ENCODE peak calls at places on chromosomes 2 and 18, in seven cellular contexts. Q is MCF 10A, E is H1, F is fibroblast of mammary gland, M is adrenal gland, Y is GM13977, K is AG04450. L is an unnamed sample.

GRCh38 chr2:170816499-170817246 is at the start of gene GAD1:
- DNase-seq in Q (peak; percentile 86), E (peak; percentile 79), F (peak; percentile 45), M (peak; percentile 74), Y (peak; percentile 80), K (no peak), L (peak; percentile 81)

GRCh38 chr2:65159261-65159660 is 29.4 kb upstream of the RAB1A start:
- DNase-seq in Q (no peak), E (no peak), F (no peak), M (peak; percentile 17), Y (no peak), K (no peak), L (no peak)

GRCh38 chr18:55376387-55376786 is 211.6 kb downstream of the TCF4 start:
- DNase-seq in Q (no peak), E (no peak), F (no peak), M (no peak), Y (peak; percentile 29), K (no peak), L (peak; percentile 42)

GRCh38 chr2:16722677-16723076 is 57.0 kb upstream of the CYRIA start:
- DNase-seq in Q (no peak), E (peak; percentile 64), F (no peak), M (no peak), Y (no peak), K (no peak), L (no peak)

GRCh38 chr2:222268311-222268980 is 30.4 kb downstream of the PAX3 start:
- DNase-seq in Q (no peak), E (no peak), F (no peak), M (no peak), Y (no peak), K (no peak), L (no peak)

GRCh38 chr2:119683717-119684443 is 4.9 kb downstream of the TMEM177 start:
- DNase-seq in Q (no peak), E (no peak), F (peak; percentile 86), M (peak; percentile 74), Y (no peak), K (no peak), L (no peak)

GRCh38 chr2:158043181-158043948 is 58.3 kb upstream of the UPP2 start:
- DNase-seq in Q (peak; percentile 47), E (no peak), F (no peak), M (no peak), Y (no peak), K (no peak), L (no peak)

GRCh38 chr2:174350018-174350417 is 15.3 kb downstream of the SP9 start:
- DNase-seq in Q (peak; percentile 34), E (no peak), F (no peak), M (no peak), Y (peak; percentile 35), K (no peak), L (no peak)

GRCh38 chr2:61463769-61464475 is 7.0 kb downstream of the USP34 start:
- DNase-seq in Q (no peak), E (no peak), F (no peak), M (peak; percentile 39), Y (no peak), K (no peak), L (no peak)

GRCh38 chr2:72796766-72797165 is 29.1 kb downstream of the EXOC6B start:
- DNase-seq in Q (no peak), E (no peak), F (no peak), M (no peak), Y (no peak), K (no peak), L (no peak)

GRCh38 chr2:39875182-39875913 is 96.3 kb upstream of the THUMPD2 start:
- DNase-seq in Q (peak; percentile 92), E (no peak), F (peak; percentile 96), M (no peak), Y (no peak), K (peak; percentile 91), L (no peak)

GRCh38 chr2:122150546-122150945 is 395.1 kb downstream of the TSN start:
- DNase-seq in Q (no peak), E (no peak), F (no peak), M (no peak), Y (no peak), K (no peak), L (no peak)

GRCh38 chr2:1556776-1557466 is 143.7 kb downstream of the TPO start:
- DNase-seq in Q (peak; percentile 65), E (no peak), F (peak; percentile 91), M (peak; percentile 94), Y (no peak), K (no peak), L (no peak)

GRCh38 chr2:176845718-176846117 is 366.9 kb upstream of the HNRNPA3 start:
- DNase-seq in Q (no peak), E (no peak), F (no peak), M (no peak), Y (no peak), K (no peak), L (no peak)

GRCh38 chr2:165627463-165627862 is 158.0 kb downstream of the CSRNP3 start:
- DNase-seq in Q (peak; percentile 55), E (no peak), F (peak; percentile 63), M (no peak), Y (no peak), K (peak; percentile 36), L (no peak)

GRCh38 chr18:48153641-48154481 is 223.4 kb upstream of the SMAD2 start:
- DNase-seq in Q (peak; percentile 85), E (no peak), F (peak; percentile 77), M (peak; percentile 80), Y (no peak), K (no peak), L (no peak)

GRCh38 chr2:119741868-119742267 is 17.9 kb upstream of the PTPN4 start:
- DNase-seq in Q (no peak), E (no peak), F (peak; percentile 19), M (no peak), Y (no peak), K (no peak), L (no peak)

GRCh38 chr2:98470851-98471255 is 26.2 kb downstream of the INPP4A start:
- DNase-seq in Q (no peak), E (no peak), F (no peak), M (no peak), Y (no peak), K (no peak), L (no peak)

GRCh38 chr2:177331446-177331997 is 61.1 kb upstream of the AGPS start:
- DNase-seq in Q (no peak), E (no peak), F (no peak), M (no peak), Y (no peak), K (no peak), L (no peak)

GRCh38 chr2:238978507-238978906 is 130.6 kb downstream of the TWIST2 start:
- DNase-seq in Q (peak; percentile 20), E (no peak), F (no peak), M (no peak), Y (no peak), K (no peak), L (no peak)

GRCh38 chr2:230358305-230358704 is 31.3 kb downstream of the SP140L start:
- DNase-seq in Q (no peak), E (no peak), F (peak; percentile 62), M (no peak), Y (no peak), K (no peak), L (no peak)

GRCh38 chr2:54899576-54900200 is 150.6 kb downstream of the RTN4 start:
- DNase-seq in Q (peak; percentile 72), E (no peak), F (peak; percentile 73), M (peak; percentile 57), Y (peak; percentile 17), K (peak; percentile 18), L (peak; percentile 27)

GRCh38 chr2:234722176-234722575 is 225.3 kb upstream of the ARL4C start:
- DNase-seq in Q (peak; percentile 35), E (no peak), F (no peak), M (no peak), Y (no peak), K (no peak), L (no peak)

DNA sequence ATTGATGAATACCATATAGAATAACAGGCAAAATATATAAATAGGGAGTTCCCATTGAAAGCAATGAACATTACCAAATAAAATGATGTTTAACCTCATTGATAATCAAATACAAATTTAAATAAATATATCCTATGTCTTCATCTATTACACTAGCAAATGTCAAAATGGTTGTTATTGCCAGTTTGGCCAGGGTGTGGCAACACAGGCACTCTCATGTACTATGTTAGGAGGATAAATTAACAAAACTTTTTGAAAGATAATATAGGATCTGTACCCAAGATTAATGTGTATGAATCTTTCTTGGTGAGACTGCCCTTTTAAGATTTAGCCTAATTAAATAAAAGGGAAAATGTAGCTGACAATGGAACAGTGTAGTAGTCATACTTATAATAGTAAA is 659.3 kb downstream of the ERBB4 start:
- DNase-seq in Q (peak; percentile 6), E (no peak), F (peak; percentile 17), M (no peak), Y (peak; percentile 7), K (no peak), L (no peak)
- TF ChIP-seq CTCF in Q (no peak), E (no peak), F (peak; percentile 13), M (no peak), Y (peak; percentile 43), K (no peak), L (no peak)

GRCh38 chr2:24840164-24840869 is 47.1 kb downstream of the CENPO start:
- DNase-seq in Q (no peak), E (no peak), F (no peak), M (no peak), Y (no peak), K (no peak), L (no peak)
- TF ChIP-seq CTCF in Q (no peak), E (no peak), F (no peak), M (no peak), Y (no peak), K (no peak), L (no peak)

GRCh38 chr2:212181646-212182045 is 357.0 kb downstream of the ERBB4 start:
- DNase-seq in Q (no peak), E (no peak), F (no peak), M (no peak), Y (no peak), K (no peak), L (no peak)

GRCh38 chr2:212173771-212174510 is 364.7 kb downstream of the ERBB4 start:
- DNase-seq in Q (no peak), E (no peak), F (no peak), M (no peak), Y (no peak), K (no peak), L (no peak)

GRCh38 chr2:212176151-212176550 is 362.5 kb downstream of the ERBB4 start:
- DNase-seq in Q (no peak), E (no peak), F (no peak), M (no peak), Y (no peak), K (no peak), L (no peak)

GRCh38 chr2:212180684-212181083 is 357.9 kb downstream of the ERBB4 start:
- DNase-seq in Q (no peak), E (no peak), F (no peak), M (no peak), Y (no peak), K (no peak), L (no peak)

DNA sequence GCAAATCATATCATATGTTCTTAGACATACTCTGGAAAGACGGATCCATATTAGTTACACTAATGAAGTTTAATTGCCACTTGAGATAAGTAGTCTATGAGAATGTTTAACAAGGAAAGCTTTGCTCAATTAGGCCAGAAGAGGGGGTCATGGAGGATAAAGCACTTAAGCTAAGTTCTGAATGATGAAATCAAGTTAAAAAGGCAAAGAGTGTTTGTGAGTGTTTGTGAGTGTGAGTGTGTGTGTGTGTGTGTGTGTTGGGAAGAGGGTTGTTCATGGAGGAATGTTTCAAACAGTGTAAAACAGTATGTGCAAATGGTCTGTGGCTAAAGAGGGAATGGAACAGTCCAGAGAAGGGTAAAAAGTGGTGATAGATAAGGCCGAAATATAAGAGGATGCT is 360.9 kb downstream of the ERBB4 start:
- DNase-seq in Q (no peak), E (no peak), F (peak; percentile 20), M (no peak), Y (no peak), K (no peak), L (no peak)
- TF ChIP-seq CTCF in Q (no peak), E (no peak), F (no peak), M (no peak), Y (no peak), K (peak; percentile 11), L (no peak)

GRCh38 chr2:31694444-31694843 is 113.7 kb upstream of the SRD5A2 start:
- DNase-seq in Q (peak; percentile 22), E (no peak), F (peak; percentile 15), M (no peak), Y (no peak), K (no peak), L (no peak)
- TF ChIP-seq CTCF in Q (no peak), E (no peak), F (peak; percentile 18), M (no peak), Y (peak; percentile 13), K (peak; percentile 7), L (no peak)

L was measured in GM13976.